ENCODE peak calls at places on chromosome 4, in five cellular contexts. One of them, this sample, is unnamed.

GRCh38 chr4:73864365-73864764 is 4.8 kb upstream of the CXCL1 start:
- DNase-seq in OCI-LY7: peak; percentile 3
- DNase-seq in fibroblast of lung: no peak
- DNase-seq in heart left ventricle: no peak
- DNase-seq in IMR-90: no peak
- DNase-seq in this sample: no peak

GRCh38 chr4:55503164-55503563 is 43.5 kb downstream of the CLOCK start:
- DNase-seq in OCI-LY7: no peak
- DNase-seq in fibroblast of lung: peak; percentile 58
- DNase-seq in heart left ventricle: no peak
- DNase-seq in IMR-90: peak; percentile 84
- DNase-seq in this sample: no peak

GRCh38 chr4:83013931-83014330 is 3.3 kb upstream of the LIN54 start:
- DNase-seq in OCI-LY7: peak; percentile 38
- DNase-seq in fibroblast of lung: no peak
- DNase-seq in heart left ventricle: no peak
- DNase-seq in IMR-90: no peak
- DNase-seq in this sample: no peak

GRCh38 chr4:169583563-169583962 is 28.8 kb downstream of the NEK1 start:
- DNase-seq in OCI-LY7: no peak
- DNase-seq in fibroblast of lung: peak; percentile 75
- DNase-seq in heart left ventricle: no peak
- DNase-seq in IMR-90: peak; percentile 71
- DNase-seq in this sample: no peak

GRCh38 chr4:47209833-47210232 is 178.5 kb downstream of the GABRB1 start:
- DNase-seq in OCI-LY7: no peak
- DNase-seq in fibroblast of lung: peak; percentile 71
- DNase-seq in heart left ventricle: no peak
- DNase-seq in IMR-90: peak; percentile 90
- DNase-seq in this sample: no peak

GRCh38 chr4:25938251-25939186 is 24.5 kb downstream of the SMIM20 start:
- DNase-seq in OCI-LY7: no peak
- DNase-seq in fibroblast of lung: peak; percentile 87
- DNase-seq in heart left ventricle: peak; percentile 73
- DNase-seq in IMR-90: peak; percentile 77
- DNase-seq in this sample: no peak

GRCh38 chr4:90503677-90504076 is 376.5 kb downstream of the CCSER1 start:
- DNase-seq in OCI-LY7: peak; percentile 22
- DNase-seq in fibroblast of lung: no peak
- DNase-seq in heart left ventricle: no peak
- DNase-seq in IMR-90: no peak
- DNase-seq in this sample: no peak

GRCh38 chr4:136908122-136908521 is 624.2 kb downstream of the PCDH18 start:
- DNase-seq in OCI-LY7: no peak
- DNase-seq in fibroblast of lung: no peak
- DNase-seq in heart left ventricle: no peak
- DNase-seq in IMR-90: no peak
- DNase-seq in this sample: no peak

GRCh38 chr4:1404573-1405248 is 1.5 kb downstream of the NKX1-1 start:
- DNase-seq in OCI-LY7: no peak
- DNase-seq in fibroblast of lung: no peak
- DNase-seq in heart left ventricle: no peak
- DNase-seq in IMR-90: no peak
- DNase-seq in this sample: no peak

GRCh38 chr4:38489924-38490639 is 173.9 kb upstream of the KLF3 start:
- DNase-seq in OCI-LY7: no peak
- DNase-seq in fibroblast of lung: peak; percentile 25
- DNase-seq in heart left ventricle: peak; percentile 34
- DNase-seq in IMR-90: peak; percentile 46
- DNase-seq in this sample: no peak

GRCh38 chr4:143338313-143338712 is 1.6 kb downstream of the GAB1 start:
- DNase-seq in OCI-LY7: no peak
- DNase-seq in fibroblast of lung: no peak
- DNase-seq in heart left ventricle: no peak
- DNase-seq in IMR-90: no peak
- DNase-seq in this sample: no peak

GRCh38 chr4:142144813-142145212 is 508.4 kb downstream of the IL15 start:
- DNase-seq in OCI-LY7: no peak
- DNase-seq in fibroblast of lung: no peak
- DNase-seq in heart left ventricle: no peak
- DNase-seq in IMR-90: no peak
- DNase-seq in this sample: no peak

GRCh38 chr4:26093561-26093960 is 179.5 kb downstream of the SMIM20 start:
- DNase-seq in OCI-LY7: no peak
- DNase-seq in fibroblast of lung: no peak
- DNase-seq in heart left ventricle: no peak
- DNase-seq in IMR-90: no peak
- DNase-seq in this sample: no peak

GRCh38 chr4:47631161-47631560 is 146.1 kb downstream of the ATP10D start:
- DNase-seq in OCI-LY7: no peak
- DNase-seq in fibroblast of lung: no peak
- DNase-seq in heart left ventricle: no peak
- DNase-seq in IMR-90: no peak
- DNase-seq in this sample: no peak

GRCh38 chr4:6695660-6696581 is 2.2 kb downstream of the S100P start:
- DNase-seq in OCI-LY7: no peak
- DNase-seq in fibroblast of lung: no peak
- DNase-seq in heart left ventricle: no peak
- DNase-seq in IMR-90: peak; percentile 16
- DNase-seq in this sample: peak; percentile 46

GRCh38 chr4:17232575-17233253 is 279.2 kb downstream of the QDPR start:
- DNase-seq in OCI-LY7: no peak
- DNase-seq in fibroblast of lung: peak; percentile 67
- DNase-seq in heart left ventricle: peak; percentile 65
- DNase-seq in IMR-90: peak; percentile 84
- DNase-seq in this sample: no peak

GRCh38 chr4:4217123-4217522 is 9.6 kb downstream of the OTOP1 start:
- DNase-seq in OCI-LY7: no peak
- DNase-seq in fibroblast of lung: no peak
- DNase-seq in heart left ventricle: no peak
- DNase-seq in IMR-90: peak; percentile 33
- DNase-seq in this sample: no peak

GRCh38 chr4:147368948-147369347 is 111.9 kb upstream of the EDNRA start:
- DNase-seq in OCI-LY7: no peak
- DNase-seq in fibroblast of lung: no peak
- DNase-seq in heart left ventricle: no peak
- DNase-seq in IMR-90: peak; percentile 66
- DNase-seq in this sample: no peak

GRCh38 chr4:1296324-1297022 is 6.8 kb downstream of the MAEA start:
- DNase-seq in OCI-LY7: no peak
- DNase-seq in fibroblast of lung: no peak
- DNase-seq in heart left ventricle: no peak
- DNase-seq in IMR-90: no peak
- DNase-seq in this sample: no peak

GRCh38 chr4:184100297-184100885 is 117.3 kb downstream of the ENPP6 start:
- DNase-seq in OCI-LY7: peak; percentile 51
- DNase-seq in fibroblast of lung: peak; percentile 43
- DNase-seq in heart left ventricle: peak; percentile 46
- DNase-seq in IMR-90: peak; percentile 26
- DNase-seq in this sample: peak; percentile 12

GRCh38 chr4:41746440-41747229 is 1.9 kb downstream of the PHOX2B start:
- DNase-seq in OCI-LY7: no peak
- DNase-seq in fibroblast of lung: no peak
- DNase-seq in heart left ventricle: no peak
- DNase-seq in IMR-90: no peak
- DNase-seq in this sample: no peak

GRCh38 chr4:147755567-147756295 is 23.8 kb downstream of the ARHGAP10 start:
- DNase-seq in OCI-LY7: no peak
- DNase-seq in fibroblast of lung: peak; percentile 84
- DNase-seq in heart left ventricle: no peak
- DNase-seq in IMR-90: peak; percentile 83
- DNase-seq in this sample: no peak

GRCh38 chr4:90769251-90769650 is 642.1 kb downstream of the CCSER1 start:
- DNase-seq in OCI-LY7: no peak
- DNase-seq in fibroblast of lung: peak; percentile 7
- DNase-seq in heart left ventricle: no peak
- DNase-seq in IMR-90: no peak
- DNase-seq in this sample: no peak

GRCh38 chr4:45004847-45005565 is 278.6 kb upstream of the GNPDA2 start:
- DNase-seq in OCI-LY7: no peak
- DNase-seq in fibroblast of lung: no peak
- DNase-seq in heart left ventricle: no peak
- DNase-seq in IMR-90: no peak
- DNase-seq in this sample: no peak

GRCh38 chr4:1540601-1541375 is 134.5 kb upstream of the NKX1-1 start:
- DNase-seq in OCI-LY7: no peak
- DNase-seq in fibroblast of lung: no peak
- DNase-seq in heart left ventricle: peak; percentile 20
- DNase-seq in IMR-90: no peak
- DNase-seq in this sample: no peak

GRCh38 chr4:5609265-5610007 is 98.9 kb downstream of the EVC2 start:
- DNase-seq in OCI-LY7: no peak
- DNase-seq in fibroblast of lung: no peak
- DNase-seq in heart left ventricle: no peak
- DNase-seq in IMR-90: no peak
- DNase-seq in this sample: no peak
- H3K36me3 ChIP-seq in OCI-LY7: no peaks in the 10 kb centered on the region
- H3K36me3 ChIP-seq in fibroblast of lung: peaks cover 1% of the 10 kb centered on the region
- H3K36me3 ChIP-seq in heart left ventricle: peaks cover 6% of the 10 kb centered on the region
- H3K36me3 ChIP-seq in IMR-90: peaks cover 31% of the 10 kb centered on the region
- H3K36me3 ChIP-seq in this sample: no peaks in the 10 kb centered on the region

GRCh38 chr4:105496899-105497298 is 23.0 kb upstream of the PPA2 start:
- DNase-seq in OCI-LY7: no peak
- DNase-seq in fibroblast of lung: no peak
- DNase-seq in heart left ventricle: no peak
- DNase-seq in IMR-90: no peak
- DNase-seq in this sample: no peak
- TF ChIP-seq CTCF in OCI-LY7: peak; percentile 64
- TF ChIP-seq CTCF in fibroblast of lung: no peak
- TF ChIP-seq CTCF in heart left ventricle: no peak
- TF ChIP-seq CTCF in IMR-90: no peak
- TF ChIP-seq CTCF in this sample: no peak

DNA sequence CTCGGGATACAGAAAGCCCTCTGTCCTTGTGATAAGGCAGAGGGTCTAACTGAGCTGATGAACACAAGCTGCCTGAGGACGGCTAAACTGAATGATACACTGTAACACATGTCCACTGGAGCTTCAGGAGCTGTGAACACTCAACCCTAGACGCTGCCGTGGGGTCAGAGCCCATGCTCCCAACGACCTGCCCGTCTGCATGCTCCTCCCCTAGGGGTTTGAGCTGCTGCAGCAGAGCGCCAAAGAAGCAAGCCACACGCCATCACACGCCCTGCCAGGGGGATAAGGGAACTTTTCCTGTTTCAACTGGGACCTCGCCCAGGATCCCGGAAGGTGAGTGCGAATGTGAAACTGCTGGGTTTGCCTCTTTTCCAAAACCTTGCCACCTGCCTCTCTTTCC is 361.8 kb downstream of the FAT4 start:
- DNase-seq in OCI-LY7: no peak
- DNase-seq in fibroblast of lung: no peak
- DNase-seq in heart left ventricle: no peak
- DNase-seq in IMR-90: no peak
- DNase-seq in this sample: no peak
- H3K4me3 ChIP-seq in OCI-LY7: no peak overlapping the region
- H3K4me3 ChIP-seq in fibroblast of lung: no peak overlapping the region
- H3K4me3 ChIP-seq in heart left ventricle: no peak overlapping the region
- H3K4me3 ChIP-seq in IMR-90: no peak overlapping the region
- H3K4me3 ChIP-seq in this sample: no peak overlapping the region

DNA sequence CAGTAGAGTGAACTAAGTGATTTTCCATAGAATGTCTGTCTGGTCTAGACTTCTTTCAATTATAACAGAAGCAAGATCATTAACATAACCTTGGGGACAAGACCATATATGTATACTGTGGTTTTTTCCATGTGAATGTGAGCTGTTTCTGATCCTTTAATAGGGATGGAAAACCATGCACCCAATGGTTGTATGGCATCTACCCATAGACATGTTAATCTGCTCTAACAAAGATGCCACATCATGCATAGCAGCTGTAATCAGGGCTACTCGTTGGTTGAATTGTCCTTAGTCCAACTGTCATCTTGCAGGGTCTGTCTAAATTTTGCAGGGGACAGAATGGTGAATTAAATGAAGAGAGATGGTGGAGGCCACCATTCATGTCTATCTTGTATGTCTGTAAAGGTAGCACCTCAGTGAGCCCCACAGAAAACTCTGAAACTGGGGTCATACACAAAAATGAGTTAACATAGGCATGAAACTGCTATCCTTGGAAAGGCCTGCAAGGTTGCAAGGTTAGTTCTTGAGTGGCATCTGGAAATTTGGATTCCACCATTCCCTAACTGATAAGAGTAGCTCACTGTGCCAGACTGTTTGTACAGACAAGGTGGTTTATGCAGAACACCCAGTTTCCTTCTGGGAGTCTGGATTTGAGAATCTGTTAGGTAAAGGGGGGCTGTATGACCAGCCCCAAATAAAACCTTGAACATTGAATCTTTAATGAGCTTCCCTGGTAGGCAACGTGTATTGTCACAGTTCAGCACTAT is 16.5 kb downstream of the THAP6 start:
- DNase-seq in OCI-LY7: no peak
- DNase-seq in fibroblast of lung: no peak
- DNase-seq in heart left ventricle: no peak
- DNase-seq in IMR-90: no peak
- DNase-seq in this sample: no peak
- H3K36me3 ChIP-seq in OCI-LY7: peaks cover 70% of the 10 kb centered on the region
- H3K36me3 ChIP-seq in fibroblast of lung: peaks cover 6% of the 10 kb centered on the region
- H3K36me3 ChIP-seq in heart left ventricle: peaks cover 57% of the 10 kb centered on the region
- H3K36me3 ChIP-seq in IMR-90: peaks cover 15% of the 10 kb centered on the region
- H3K36me3 ChIP-seq in this sample: peaks cover 16% of the 10 kb centered on the region

GRCh38 chr4:145180298-145181090 is at the start of gene OTUD4:
- DNase-seq in OCI-LY7: peak; percentile 97
- DNase-seq in fibroblast of lung: peak; percentile 96
- DNase-seq in heart left ventricle: peak; percentile 98
- DNase-seq in IMR-90: peak; percentile 94
- DNase-seq in this sample: peak; percentile 91
- TF ChIP-seq CTCF in OCI-LY7: peak; percentile 59
- TF ChIP-seq CTCF in fibroblast of lung: no peak
- TF ChIP-seq CTCF in heart left ventricle: peak; percentile 19
- TF ChIP-seq CTCF in IMR-90: peak; percentile 22
- TF ChIP-seq CTCF in this sample: no peak

GRCh38 chr4:9987749-9988346 is 33.4 kb downstream of the SLC2A9 start:
- DNase-seq in OCI-LY7: no peak
- DNase-seq in fibroblast of lung: no peak
- DNase-seq in heart left ventricle: no peak
- DNase-seq in IMR-90: no peak
- DNase-seq in this sample: no peak
- H3K4me3 ChIP-seq in OCI-LY7: no peak overlapping the region
- H3K4me3 ChIP-seq in fibroblast of lung: no peak overlapping the region
- H3K4me3 ChIP-seq in heart left ventricle: no peak overlapping the region
- H3K4me3 ChIP-seq in IMR-90: no peak overlapping the region
- H3K4me3 ChIP-seq in this sample: no peak overlapping the region

This sample was measured in CD8-positive, alpha-beta T cell.